ENCODE peak calls at places on chromosomes 13 and 19, in ten cellular contexts. One of them, this sample, is unnamed.
A peak's percentile ranks its signal among the peaks of the same experiment; 100 is the strongest.

GRCh38 chr19:14482112-14482941 is 7.2 kb upstream of the PTGER1 start:
- DNase-seq in IMR-90: no peak
- DNase-seq in right lobe of liver: no peak
- DNase-seq in RWPE1: no peak
- DNase-seq in cardiac muscle cell: no peak
- DNase-seq in endodermal cell: no peak
- DNase-seq in natural killer cell: no peak
- DNase-seq in left ventricle myocardium inferior: no peak
- DNase-seq in BJ: no peak
- DNase-seq in neural progenitor cell: no peak
- DNase-seq in this sample: no peak

GRCh38 chr19:50646074-50646807 is 3.0 kb upstream of the C19orf81 start:
- DNase-seq in RWPE1: peak; percentile 64
- DNase-seq in natural killer cell: no peak
- DNase-seq in left ventricle myocardium inferior: no peak
- DNase-seq in endodermal cell: no peak
- DNase-seq in BJ: no peak
- DNase-seq in IMR-90: peak; percentile 54
- DNase-seq in right lobe of liver: no peak
- DNase-seq in neural progenitor cell: no peak
- DNase-seq in cardiac muscle cell: peak; percentile 89
- DNase-seq in this sample: no peak

GRCh38 chr19:1285737-1286360 is at the start of gene EFNA2:
- DNase-seq in IMR-90: no peak
- DNase-seq in BJ: no peak
- DNase-seq in neural progenitor cell: peak; percentile 79
- DNase-seq in natural killer cell: no peak
- DNase-seq in RWPE1: no peak
- DNase-seq in right lobe of liver: no peak
- DNase-seq in left ventricle myocardium inferior: no peak
- DNase-seq in cardiac muscle cell: no peak
- DNase-seq in endodermal cell: no peak
- DNase-seq in this sample: no peak

GRCh38 chr13:31067416-31068118 is 94.1 kb downstream of the HSPH1 start:
- DNase-seq in BJ: no peak
- DNase-seq in left ventricle myocardium inferior: no peak
- DNase-seq in right lobe of liver: no peak
- DNase-seq in neural progenitor cell: no peak
- DNase-seq in IMR-90: peak; percentile 78
- DNase-seq in cardiac muscle cell: peak; percentile 53
- DNase-seq in endodermal cell: no peak
- DNase-seq in natural killer cell: no peak
- DNase-seq in RWPE1: peak; percentile 77
- DNase-seq in this sample: no peak

GRCh38 chr19:51800849-51801244 is 5.9 kb downstream of the FPR3 start:
- DNase-seq in RWPE1: no peak
- DNase-seq in natural killer cell: no peak
- DNase-seq in neural progenitor cell: no peak
- DNase-seq in right lobe of liver: no peak
- DNase-seq in endodermal cell: no peak
- DNase-seq in IMR-90: no peak
- DNase-seq in cardiac muscle cell: peak; percentile 65
- DNase-seq in left ventricle myocardium inferior: no peak
- DNase-seq in BJ: no peak
- DNase-seq in this sample: no peak

GRCh38 chr19:11699931-11700794 is 38.6 kb downstream of the ZNF823 start:
- DNase-seq in right lobe of liver: no peak
- DNase-seq in BJ: no peak
- DNase-seq in neural progenitor cell: peak; percentile 37
- DNase-seq in IMR-90: peak; percentile 42
- DNase-seq in RWPE1: peak; percentile 34
- DNase-seq in endodermal cell: peak; percentile 56
- DNase-seq in natural killer cell: no peak
- DNase-seq in left ventricle myocardium inferior: no peak
- DNase-seq in cardiac muscle cell: peak; percentile 50
- DNase-seq in this sample: no peak

GRCh38 chr13:101552797-101553196 is 100.3 kb downstream of the ITGBL1 start:
- DNase-seq in natural killer cell: no peak
- DNase-seq in neural progenitor cell: no peak
- DNase-seq in IMR-90: peak; percentile 55
- DNase-seq in left ventricle myocardium inferior: no peak
- DNase-seq in cardiac muscle cell: peak; percentile 27
- DNase-seq in BJ: peak; percentile 41
- DNase-seq in right lobe of liver: no peak
- DNase-seq in endodermal cell: no peak
- DNase-seq in RWPE1: no peak
- DNase-seq in this sample: no peak

GRCh38 chr19:42065511-42065910 is 4.5 kb downstream of the GRIK5 start:
- DNase-seq in IMR-90: no peak
- DNase-seq in cardiac muscle cell: no peak
- DNase-seq in right lobe of liver: no peak
- DNase-seq in natural killer cell: no peak
- DNase-seq in RWPE1: no peak
- DNase-seq in endodermal cell: no peak
- DNase-seq in left ventricle myocardium inferior: no peak
- DNase-seq in neural progenitor cell: no peak
- DNase-seq in BJ: no peak
- DNase-seq in this sample: no peak

GRCh38 chr13:59360108-59360507 is 803.6 kb downstream of the DIAPH3 start:
- DNase-seq in BJ: no peak
- DNase-seq in RWPE1: no peak
- DNase-seq in natural killer cell: no peak
- DNase-seq in IMR-90: no peak
- DNase-seq in right lobe of liver: no peak
- DNase-seq in neural progenitor cell: peak; percentile 49
- DNase-seq in left ventricle myocardium inferior: no peak
- DNase-seq in endodermal cell: no peak
- DNase-seq in cardiac muscle cell: peak; percentile 57
- DNase-seq in this sample: no peak
- TF ChIP-seq CTCF in BJ: no peak
- TF ChIP-seq CTCF in RWPE1: no peak
- TF ChIP-seq CTCF in natural killer cell: no peak
- TF ChIP-seq CTCF in IMR-90: no peak
- TF ChIP-seq CTCF in right lobe of liver: no peak
- TF ChIP-seq CTCF in neural progenitor cell: no peak
- TF ChIP-seq CTCF in left ventricle myocardium inferior: no peak
- TF ChIP-seq CTCF in endodermal cell: no peak
- TF ChIP-seq CTCF in cardiac muscle cell: no peak
- TF ChIP-seq CTCF in this sample: no peak

GRCh38 chr19:18426416-18426767 is 7.2 kb downstream of the SSBP4 start:
- DNase-seq in natural killer cell: no peak
- DNase-seq in endodermal cell: peak; percentile 47
- DNase-seq in right lobe of liver: no peak
- DNase-seq in IMR-90: no peak
- DNase-seq in neural progenitor cell: no peak
- DNase-seq in RWPE1: no peak
- DNase-seq in BJ: no peak
- DNase-seq in cardiac muscle cell: no peak
- DNase-seq in left ventricle myocardium inferior: no peak
- DNase-seq in this sample: no peak

GRCh38 chr19:18424122-18424889 is 5.1 kb downstream of the SSBP4 start:
- DNase-seq in RWPE1: no peak
- DNase-seq in right lobe of liver: no peak
- DNase-seq in left ventricle myocardium inferior: no peak
- DNase-seq in cardiac muscle cell: no peak
- DNase-seq in natural killer cell: no peak
- DNase-seq in IMR-90: no peak
- DNase-seq in neural progenitor cell: peak; percentile 56
- DNase-seq in BJ: no peak
- DNase-seq in endodermal cell: peak; percentile 47
- DNase-seq in this sample: no peak

GRCh38 chr19:18427080-18427751 is 8.0 kb downstream of the SSBP4 start:
- DNase-seq in left ventricle myocardium inferior: no peak
- DNase-seq in endodermal cell: peak; percentile 48
- DNase-seq in RWPE1: no peak
- DNase-seq in natural killer cell: no peak
- DNase-seq in IMR-90: no peak
- DNase-seq in cardiac muscle cell: no peak
- DNase-seq in BJ: no peak
- DNase-seq in right lobe of liver: no peak
- DNase-seq in neural progenitor cell: no peak
- DNase-seq in this sample: no peak

GRCh38 chr19:18424890-18425514 is 5.8 kb downstream of the SSBP4 start:
- DNase-seq in RWPE1: no peak
- DNase-seq in endodermal cell: peak; percentile 45
- DNase-seq in natural killer cell: no peak
- DNase-seq in right lobe of liver: no peak
- DNase-seq in BJ: no peak
- DNase-seq in IMR-90: no peak
- DNase-seq in neural progenitor cell: no peak
- DNase-seq in left ventricle myocardium inferior: no peak
- DNase-seq in cardiac muscle cell: no peak
- DNase-seq in this sample: no peak

DNA sequence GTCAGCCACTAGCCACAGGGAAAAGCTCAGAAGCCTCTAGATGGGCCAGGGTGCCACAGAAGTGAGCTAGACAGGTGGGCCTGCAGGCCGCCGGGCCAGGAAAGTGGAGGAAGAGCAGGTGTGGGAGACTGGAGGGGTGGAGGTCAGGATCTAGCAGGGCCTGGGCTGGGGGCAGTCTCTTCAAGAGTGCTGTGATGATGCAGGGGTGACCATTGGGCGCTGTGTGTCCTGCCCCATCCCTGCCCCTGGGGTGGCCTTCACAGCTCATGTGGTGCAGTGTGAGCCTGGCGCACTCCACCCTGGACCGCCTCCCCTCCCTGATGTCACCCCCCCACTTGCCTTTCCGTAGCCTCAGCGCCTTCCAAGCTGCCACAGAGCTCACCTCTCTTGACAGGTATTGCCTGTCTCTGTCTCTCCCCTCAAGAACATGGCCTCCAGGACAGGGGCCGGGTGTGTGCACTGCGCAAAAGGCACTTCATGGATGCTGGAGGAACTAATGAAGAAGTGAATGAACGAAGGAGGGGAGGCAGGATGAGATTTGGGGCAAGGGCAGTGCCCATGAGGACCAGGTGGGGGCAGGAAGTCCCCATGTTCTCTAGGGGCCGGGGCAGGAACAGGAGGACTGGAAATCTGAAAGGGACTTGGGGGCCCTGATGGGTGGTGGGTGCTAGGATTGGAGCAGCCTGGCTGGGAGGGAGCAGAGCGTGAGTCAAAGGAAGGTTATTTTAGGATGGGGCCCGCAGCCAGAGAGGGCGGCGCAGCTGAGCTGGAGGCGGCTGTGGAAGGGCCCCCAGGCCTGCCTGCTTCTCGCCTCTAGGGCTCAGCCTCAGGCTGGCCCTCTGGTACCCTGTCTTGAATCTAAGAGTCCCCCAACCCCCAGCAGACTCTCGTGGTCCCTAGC is 6.6 kb downstream of the SSBP4 start:
- DNase-seq in right lobe of liver: no peak
- DNase-seq in RWPE1: no peak
- DNase-seq in BJ: no peak
- DNase-seq in cardiac muscle cell: peak; percentile 72
- DNase-seq in left ventricle myocardium inferior: peak; percentile 78
- DNase-seq in neural progenitor cell: no peak
- DNase-seq in natural killer cell: no peak
- DNase-seq in endodermal cell: peak; percentile 49
- DNase-seq in IMR-90: peak; percentile 62
- DNase-seq in this sample: no peak
- TF ChIP-seq CTCF in right lobe of liver: no peak
- TF ChIP-seq CTCF in RWPE1: peak; percentile 6
- TF ChIP-seq CTCF in BJ: peak; percentile 28
- TF ChIP-seq CTCF in cardiac muscle cell: no peak
- TF ChIP-seq CTCF in left ventricle myocardium inferior: peak; percentile 37
- TF ChIP-seq CTCF in neural progenitor cell: no peak
- TF ChIP-seq CTCF in natural killer cell: no peak
- TF ChIP-seq CTCF in endodermal cell: no peak
- TF ChIP-seq CTCF in IMR-90: peak; percentile 24
- TF ChIP-seq CTCF in this sample: peak; percentile 33

GRCh38 chr19:18014197-18014596 is 6.2 kb downstream of the ARRDC2 start:
- DNase-seq in endodermal cell: no peak
- DNase-seq in left ventricle myocardium inferior: no peak
- DNase-seq in RWPE1: no peak
- DNase-seq in IMR-90: no peak
- DNase-seq in right lobe of liver: no peak
- DNase-seq in natural killer cell: no peak
- DNase-seq in cardiac muscle cell: no peak
- DNase-seq in neural progenitor cell: no peak
- DNase-seq in BJ: no peak
- DNase-seq in this sample: no peak

GRCh38 chr19:18013621-18014111 is 5.7 kb downstream of the ARRDC2 start:
- DNase-seq in left ventricle myocardium inferior: peak; percentile 27
- DNase-seq in RWPE1: no peak
- DNase-seq in natural killer cell: no peak
- DNase-seq in right lobe of liver: peak; percentile 80
- DNase-seq in neural progenitor cell: peak; percentile 39
- DNase-seq in cardiac muscle cell: no peak
- DNase-seq in BJ: no peak
- DNase-seq in IMR-90: no peak
- DNase-seq in endodermal cell: no peak
- DNase-seq in this sample: no peak

GRCh38 chr19:18009412-18010066 is 1.6 kb downstream of the ARRDC2 start:
- DNase-seq in RWPE1: no peak
- DNase-seq in cardiac muscle cell: no peak
- DNase-seq in endodermal cell: no peak
- DNase-seq in natural killer cell: no peak
- DNase-seq in IMR-90: peak; percentile 17
- DNase-seq in BJ: no peak
- DNase-seq in neural progenitor cell: no peak
- DNase-seq in right lobe of liver: no peak
- DNase-seq in left ventricle myocardium inferior: no peak
- DNase-seq in this sample: no peak

GRCh38 chr19:18010149-18010548 is 2.2 kb downstream of the ARRDC2 start:
- DNase-seq in IMR-90: no peak
- DNase-seq in natural killer cell: no peak
- DNase-seq in right lobe of liver: no peak
- DNase-seq in endodermal cell: no peak
- DNase-seq in left ventricle myocardium inferior: no peak
- DNase-seq in RWPE1: no peak
- DNase-seq in BJ: no peak
- DNase-seq in cardiac muscle cell: no peak
- DNase-seq in neural progenitor cell: no peak
- DNase-seq in this sample: no peak

DNA sequence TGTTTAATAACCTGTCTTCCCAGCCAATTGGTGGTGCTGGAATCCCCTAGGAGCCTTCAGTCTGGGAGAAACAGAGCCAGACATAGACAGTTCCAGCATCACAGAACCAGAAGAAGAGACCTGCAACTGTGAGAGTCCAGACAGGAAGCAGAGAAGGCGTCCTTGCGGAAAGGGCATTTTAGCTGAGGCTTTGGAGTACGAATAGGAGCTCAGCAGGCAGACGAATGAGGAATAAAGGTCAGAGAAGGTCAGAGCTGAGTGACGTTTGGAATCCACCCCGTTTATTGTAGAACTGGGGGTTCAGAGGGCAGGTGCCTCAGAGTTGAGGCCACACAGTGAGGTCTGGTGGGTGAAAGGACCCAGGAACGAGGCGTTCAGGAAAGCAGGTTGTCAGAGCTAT is 5.2 kb downstream of the ARRDC2 start:
- DNase-seq in neural progenitor cell: no peak
- DNase-seq in natural killer cell: no peak
- DNase-seq in cardiac muscle cell: no peak
- DNase-seq in BJ: no peak
- DNase-seq in left ventricle myocardium inferior: no peak
- DNase-seq in endodermal cell: no peak
- DNase-seq in IMR-90: no peak
- DNase-seq in RWPE1: no peak
- DNase-seq in right lobe of liver: no peak
- DNase-seq in this sample: no peak
- TF ChIP-seq CTCF in neural progenitor cell: no peak
- TF ChIP-seq CTCF in natural killer cell: no peak
- TF ChIP-seq CTCF in cardiac muscle cell: no peak
- TF ChIP-seq CTCF in BJ: no peak
- TF ChIP-seq CTCF in left ventricle myocardium inferior: no peak
- TF ChIP-seq CTCF in endodermal cell: no peak
- TF ChIP-seq CTCF in IMR-90: no peak
- TF ChIP-seq CTCF in RWPE1: no peak
- TF ChIP-seq CTCF in right lobe of liver: no peak
- TF ChIP-seq CTCF in this sample: no peak

GRCh38 chr13:97360610-97361009 is 73.4 kb upstream of the RAP2A start:
- DNase-seq in BJ: no peak
- DNase-seq in natural killer cell: no peak
- DNase-seq in IMR-90: no peak
- DNase-seq in right lobe of liver: no peak
- DNase-seq in cardiac muscle cell: no peak
- DNase-seq in neural progenitor cell: no peak
- DNase-seq in endodermal cell: no peak
- DNase-seq in left ventricle myocardium inferior: no peak
- DNase-seq in RWPE1: no peak
- DNase-seq in this sample: no peak

GRCh38 chr13:97356592-97356991 is 77.4 kb upstream of the RAP2A start:
- DNase-seq in RWPE1: no peak
- DNase-seq in cardiac muscle cell: no peak
- DNase-seq in neural progenitor cell: no peak
- DNase-seq in natural killer cell: no peak
- DNase-seq in left ventricle myocardium inferior: no peak
- DNase-seq in right lobe of liver: no peak
- DNase-seq in endodermal cell: no peak
- DNase-seq in BJ: no peak
- DNase-seq in IMR-90: no peak
- DNase-seq in this sample: no peak

GRCh38 chr13:97364031-97364430 is 69.9 kb upstream of the RAP2A start:
- DNase-seq in BJ: no peak
- DNase-seq in neural progenitor cell: no peak
- DNase-seq in left ventricle myocardium inferior: no peak
- DNase-seq in natural killer cell: no peak
- DNase-seq in IMR-90: no peak
- DNase-seq in right lobe of liver: no peak
- DNase-seq in endodermal cell: no peak
- DNase-seq in RWPE1: no peak
- DNase-seq in cardiac muscle cell: no peak
- DNase-seq in this sample: no peak

GRCh38 chr13:97354808-97355207 is 79.2 kb upstream of the RAP2A start:
- DNase-seq in endodermal cell: no peak
- DNase-seq in IMR-90: no peak
- DNase-seq in right lobe of liver: no peak
- DNase-seq in BJ: no peak
- DNase-seq in left ventricle myocardium inferior: no peak
- DNase-seq in cardiac muscle cell: no peak
- DNase-seq in RWPE1: no peak
- DNase-seq in natural killer cell: no peak
- DNase-seq in neural progenitor cell: no peak
- DNase-seq in this sample: no peak

GRCh38 chr13:97359181-97360057 is 74.5 kb upstream of the RAP2A start:
- DNase-seq in cardiac muscle cell: peak; percentile 87
- DNase-seq in RWPE1: peak; percentile 51
- DNase-seq in BJ: peak; percentile 25
- DNase-seq in left ventricle myocardium inferior: no peak
- DNase-seq in right lobe of liver: no peak
- DNase-seq in natural killer cell: no peak
- DNase-seq in IMR-90: peak; percentile 92
- DNase-seq in neural progenitor cell: peak; percentile 80
- DNase-seq in endodermal cell: peak; percentile 84
- DNase-seq in this sample: no peak
- TF ChIP-seq CTCF in cardiac muscle cell: peak; percentile 79
- TF ChIP-seq CTCF in RWPE1: peak; percentile 82
- TF ChIP-seq CTCF in BJ: peak; percentile 81
- TF ChIP-seq CTCF in left ventricle myocardium inferior: peak; percentile 91
- TF ChIP-seq CTCF in right lobe of liver: peak; percentile 81
- TF ChIP-seq CTCF in natural killer cell: peak; percentile 95
- TF ChIP-seq CTCF in IMR-90: peak; percentile 81
- TF ChIP-seq CTCF in neural progenitor cell: peak; percentile 94
- TF ChIP-seq CTCF in endodermal cell: peak; percentile 93
- TF ChIP-seq CTCF in this sample: peak; percentile 99